ENCODE peak calls at places on chromosomes 5 and 9, in ten cellular contexts. S, D, Z, V, W, L, E, X, M and N are unnamed samples.

GRCh38 chr9:82601272-82601835 is 461.6 kb downstream of the RASEF start:
- DNase-seq in D (no peak), M (no peak), X (peak), S (no peak), E (peak), V (no peak), W (no peak), Z (no peak), L (peak), N (no peak)

GRCh38 chr9:98039474-98040072 is 17.0 kb upstream of the NANS start:
- DNase-seq in S (no peak), W (no peak), V (no peak), L (peak), E (peak), M (no peak), D (no peak), X (no peak), Z (no peak), N (no peak)

GRCh38 chr5:107403561-107403960 is 267.2 kb downstream of the EFNA5 start:
- DNase-seq in E (no peak), Z (no peak), W (no peak), V (no peak), D (no peak), S (no peak), X (no peak), L (no peak), M (no peak), N (no peak)

GRCh38 chr5:160379485-160379884 is 9.1 kb upstream of the C1QTNF2 start:
- DNase-seq in E (no peak), V (no peak), Z (no peak), L (no peak), D (no peak), S (no peak), M (no peak), X (no peak), W (no peak), N (no peak)

GRCh38 chr9:126055386-126055785 is 271.2 kb upstream of the MVB12B start:
- DNase-seq in M (no peak), S (no peak), E (peak), L (peak), V (no peak), W (no peak), D (no peak), X (no peak), Z (no peak), N (no peak)

GRCh38 chr5:136457390-136458094 is 92.2 kb upstream of the TRPC7 start:
- DNase-seq in M (no peak), E (peak), V (no peak), W (no peak), D (no peak), X (no peak), Z (no peak), S (no peak), L (no peak), N (no peak)

GRCh38 chr5:113474100-113474700 is 14.1 kb downstream of the MCC start:
- DNase-seq in L (no peak), D (peak), X (no peak), M (no peak), V (no peak), E (no peak), W (no peak), Z (no peak), S (no peak), N (no peak)

GRCh38 chr5:66742896-66743247 is 146.7 kb downstream of the MAST4 start:
- DNase-seq in E (no peak), D (no peak), V (no peak), S (no peak), M (no peak), X (no peak), Z (no peak), W (no peak), L (no peak), N (no peak)

GRCh38 chr9:91421022-91421765 is 2.4 kb downstream of the NFIL3 start:
- DNase-seq in X (peak), E (peak), W (no peak), L (peak), D (peak), M (no peak), Z (peak), V (peak), S (no peak), N (no peak)

GRCh38 chr5:54669285-54669684 is 151.7 kb downstream of the SNX18 start:
- DNase-seq in W (no peak), L (peak), Z (no peak), E (peak), D (no peak), M (no peak), S (no peak), X (no peak), V (peak), N (no peak)

GRCh38 chr9:21965401-21965951 is 28.7 kb downstream of the CDKN2A start:
- DNase-seq in X (peak), W (no peak), L (peak), V (peak), D (peak), E (peak), Z (peak), S (no peak), M (no peak), N (no peak)

GRCh38 chr5:157267025-157267424 is 1.1 kb downstream of the CYFIP2 start:
- DNase-seq in W (no peak), Z (no peak), X (no peak), L (no peak), V (no peak), S (no peak), E (no peak), D (no peak), M (no peak), N (no peak)

GRCh38 chr5:157269763-157270272 is 3.9 kb downstream of the CYFIP2 start:
- DNase-seq in V (no peak), W (no peak), D (no peak), Z (no peak), S (no peak), E (no peak), X (no peak), M (no peak), L (no peak), N (no peak)

GRCh38 chr5:157266286-157267007 is 524 bp downstream of the CYFIP2 start:
- DNase-seq in D (peak), Z (peak), M (no peak), X (no peak), E (peak), V (no peak), L (no peak), W (no peak), S (no peak), N (peak)

GRCh38 chr5:157269165-157269671 is 3.3 kb downstream of the CYFIP2 start:
- DNase-seq in S (no peak), Z (no peak), E (no peak), X (no peak), L (no peak), D (peak), V (no peak), M (no peak), W (no peak), N (no peak)

DNA sequence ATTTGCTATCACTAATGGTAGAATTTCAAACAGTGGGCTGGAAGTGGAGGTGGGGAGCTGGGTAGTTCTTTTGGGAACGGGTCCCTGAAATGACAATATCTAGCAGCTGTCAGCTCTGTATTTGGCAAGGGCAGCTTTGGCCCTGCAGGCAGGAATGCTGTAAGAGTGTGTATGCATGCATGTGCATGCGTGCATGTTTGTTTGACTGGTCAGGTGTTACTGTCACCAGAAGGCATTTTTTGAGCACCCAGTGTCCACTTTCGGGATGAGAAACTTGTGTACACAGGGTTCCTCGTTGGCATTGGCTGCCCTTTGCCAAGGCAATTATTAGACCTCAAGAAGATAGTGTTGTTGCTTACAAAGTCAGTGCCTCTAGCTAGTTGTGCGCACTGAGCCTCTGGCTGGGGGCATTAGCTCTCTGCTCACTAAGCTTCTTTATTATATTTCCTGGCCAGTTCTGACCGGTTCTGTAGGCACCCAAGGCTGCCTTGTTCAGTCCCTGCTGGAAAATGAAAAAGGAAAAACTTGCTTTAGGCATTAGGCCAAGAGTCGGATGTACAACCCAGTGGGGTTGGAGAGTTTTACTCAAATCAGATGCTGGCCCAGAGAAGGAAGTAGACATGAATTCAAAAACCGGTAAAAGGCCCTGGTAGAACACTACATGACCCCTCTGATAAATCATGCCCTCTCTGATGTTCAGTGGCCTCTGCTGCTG is 2.0 kb downstream of the CYFIP2 start:
- DNase-seq in L (no peak), X (no peak), S (no peak), M (no peak), W (no peak), D (no peak), Z (no peak), E (no peak), V (no peak), N (no peak)
- H3K4me2 ChIP-seq in L (no peak), X (no peak), S (peak), M (peak), W (no peak), D (no peak), Z (no peak), E (no peak), V (no peak), N (peak)

GRCh38 chr5:139684881-139685749 is 37.0 kb downstream of the CXXC5 start:
- DNase-seq in M (no peak), W (no peak), E (no peak), Z (no peak), V (no peak), S (no peak), X (no peak), L (no peak), D (no peak), N (peak)
- H3K4me3 ChIP-seq in M (no peak), W (no peak), E (no peak), Z (no peak), V (no peak), S (no peak), X (no peak), L (no peak), D (no peak), N (no peak)

DNA sequence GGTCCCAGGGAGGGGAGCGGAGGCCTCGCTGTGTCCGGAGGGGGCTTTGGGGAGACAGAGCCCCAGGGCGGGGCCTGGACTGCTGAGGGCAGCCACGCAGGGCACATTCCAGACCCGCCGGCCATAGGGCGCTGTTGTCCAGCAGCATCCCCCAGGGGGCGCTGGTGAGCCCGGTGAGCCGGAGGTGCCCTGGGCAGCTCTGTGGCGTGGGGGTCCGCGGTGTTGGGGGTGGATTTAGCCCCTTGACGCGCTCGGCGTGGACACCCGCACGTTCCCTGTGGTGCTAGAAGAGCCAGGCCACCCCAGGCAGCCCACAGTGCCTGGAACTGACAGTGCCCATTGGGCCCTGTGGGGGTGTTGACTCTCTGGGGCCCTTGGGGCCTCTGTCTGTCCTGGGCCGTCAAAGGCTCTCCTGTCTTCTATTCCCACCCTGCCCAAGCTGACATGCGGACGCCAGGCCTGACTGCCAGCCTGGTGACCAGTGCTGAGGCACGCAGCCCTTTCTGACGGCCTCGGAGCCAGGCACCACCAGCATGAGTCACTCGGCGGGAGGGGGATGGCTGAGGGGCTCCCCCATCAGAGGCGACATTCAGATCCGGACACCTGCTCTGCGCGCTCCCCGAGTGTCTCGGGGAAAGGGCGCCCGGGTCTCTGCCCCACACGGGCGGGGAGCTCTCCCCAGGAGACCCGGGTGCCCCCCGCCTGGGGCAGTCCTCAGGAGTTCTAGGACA is 23.9 kb downstream of the TPPP start:
- DNase-seq in L (no peak), D (peak), S (no peak), X (peak), W (no peak), Z (peak), E (peak), V (no peak), M (no peak), N (no peak)
- H3K4me2 ChIP-seq in L (no peak), D (no peak), S (no peak), X (no peak), W (no peak), Z (no peak), E (no peak), V (no peak), M (no peak), N (no peak)

GRCh38 chr5:140925806-140926205 is 293 bp upstream of the PCDHAC1 start:
- DNase-seq in Z (no peak), W (no peak), V (no peak), D (no peak), M (no peak), L (no peak), S (no peak), X (no peak), E (no peak), N (no peak)

GRCh38 chr5:140926211-140926902 is at the start of gene PCDHAC1:
- DNase-seq in M (no peak), X (no peak), L (no peak), Z (peak), D (peak), S (peak), W (no peak), E (peak), V (peak), N (no peak)

GRCh38 chr5:140926903-140927573 is 939 bp downstream of the PCDHAC1 start:
- DNase-seq in E (peak), S (no peak), Z (peak), X (no peak), M (no peak), D (peak), L (no peak), V (peak), W (no peak), N (no peak)
- H3K4me3 ChIP-seq in E (peak), S (peak), Z (peak), X (no peak), M (no peak), D (peak), L (peak), V (peak), W (peak), N (no peak)

GRCh38 chr9:112075009-112075378 is 100.1 kb downstream of the SUSD1 start:
- DNase-seq in X (no peak), L (no peak), M (no peak), Z (no peak), S (no peak), W (no peak), V (no peak), D (no peak), E (no peak), N (no peak)
- H3K4me2 ChIP-seq in X (no peak), L (no peak), M (peak), Z (no peak), S (no peak), W (no peak), V (no peak), D (no peak), E (no peak), N (no peak)

GRCh38 chr9:27573699-27574265 is 501 bp upstream of the C9orf72 start:
- DNase-seq in M (peak), E (peak), W (peak), V (peak), D (peak), X (peak), S (peak), Z (peak), L (peak), N (peak)

GRCh38 chr9:27569406-27569805 is 3.9 kb downstream of the C9orf72 start:
- DNase-seq in M (no peak), E (no peak), W (no peak), X (peak), V (no peak), S (no peak), L (no peak), D (no peak), Z (no peak), N (no peak)

GRCh38 chr9:27572566-27572917 is 739 bp downstream of the C9orf72 start:
- DNase-seq in L (no peak), S (no peak), E (peak), D (peak), M (no peak), V (peak), W (peak), Z (no peak), X (peak), N (peak)

GRCh38 chr9:27572918-27573698 is at the start of gene C9orf72:
- DNase-seq in M (no peak), E (peak), X (peak), L (peak), W (no peak), D (peak), V (no peak), S (no peak), Z (no peak), N (peak)

DNA sequence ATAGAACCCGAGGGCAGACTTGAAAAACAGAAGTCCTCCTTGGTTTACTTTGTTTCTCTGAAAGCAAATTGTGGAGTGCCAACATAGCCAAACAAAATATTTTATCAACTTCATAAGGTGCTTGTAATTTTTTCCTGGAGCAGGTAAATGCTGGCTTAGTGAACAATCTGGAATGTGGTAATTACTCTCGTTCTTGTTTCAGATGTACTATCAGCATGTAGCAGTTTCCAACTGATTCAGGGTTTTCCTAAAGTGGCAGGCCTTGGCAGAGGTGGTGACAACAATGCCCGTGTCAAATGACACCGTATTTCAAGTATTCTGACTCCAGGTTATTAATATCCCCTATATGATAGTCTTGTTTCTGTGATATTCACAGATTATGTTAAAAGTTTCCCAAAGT is 1.2 kb downstream of the C9orf72 start:
- DNase-seq in L (no peak), W (no peak), Z (peak), E (no peak), X (no peak), V (no peak), M (no peak), D (no peak), S (no peak), N (no peak)
- H3K4me3 ChIP-seq in L (no peak), W (no peak), Z (no peak), E (peak), X (peak), V (peak), M (peak), D (no peak), S (peak), N (no peak)

DNA sequence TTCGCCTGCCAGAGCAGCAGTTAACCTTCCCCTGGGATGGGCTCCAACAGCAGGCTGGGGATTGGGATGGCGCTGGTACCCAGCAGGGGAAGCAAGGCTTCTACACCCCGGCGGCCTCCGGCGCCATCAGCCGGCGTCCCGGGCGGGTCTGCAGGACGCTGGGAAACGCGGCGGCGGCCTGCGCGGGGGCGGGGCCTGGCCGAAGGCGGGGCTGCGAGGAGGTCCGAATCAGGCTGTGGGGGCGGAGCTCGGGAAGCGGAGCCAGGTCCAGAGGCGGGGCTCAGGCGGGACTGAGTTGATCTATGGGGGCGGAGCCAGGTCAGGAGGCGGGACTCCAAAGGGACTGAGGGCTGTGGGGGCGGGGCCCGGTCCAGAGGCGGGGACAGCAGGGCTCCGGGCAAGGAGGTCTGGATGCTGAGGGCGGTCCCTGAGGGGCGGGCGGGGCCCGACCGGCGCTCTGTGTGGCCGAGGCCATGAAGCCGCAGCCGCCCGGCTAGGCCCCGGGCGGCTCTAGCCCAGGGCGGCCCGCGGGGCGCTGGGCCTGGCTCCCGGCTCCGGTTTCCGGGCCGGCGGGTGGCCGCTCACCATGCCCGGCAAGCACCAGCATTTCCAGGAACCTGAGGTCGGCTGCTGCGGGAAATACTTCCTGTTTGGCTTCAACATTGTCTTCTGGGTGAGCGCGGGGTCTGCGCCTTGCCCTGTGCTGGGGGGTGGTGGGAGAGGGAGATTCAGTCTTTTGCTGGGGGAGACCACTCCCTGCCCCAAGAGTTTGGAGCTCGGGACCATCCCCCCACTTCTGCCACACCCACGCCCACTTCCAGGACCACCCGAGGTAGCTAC is at the start of gene TSPAN17:
- DNase-seq in E (peak), M (peak), Z (peak), V (peak), D (peak), S (peak), X (peak), W (peak), L (peak), N (peak)
- H3K4me2 ChIP-seq in E (peak), M (peak), Z (peak), V (peak), D (peak), S (peak), X (peak), W (peak), L (peak), N (peak)

GRCh38 chr9:23850242-23851023 is 24.4 kb upstream of the ELAVL2 start:
- DNase-seq in E (peak), W (no peak), Z (peak), D (peak), S (no peak), M (no peak), V (no peak), L (no peak), X (no peak), N (no peak)
- H3K4me3 ChIP-seq in E (peak), W (peak), Z (peak), D (peak), S (no peak), M (no peak), V (peak), L (no peak), X (no peak), N (no peak)

DNA sequence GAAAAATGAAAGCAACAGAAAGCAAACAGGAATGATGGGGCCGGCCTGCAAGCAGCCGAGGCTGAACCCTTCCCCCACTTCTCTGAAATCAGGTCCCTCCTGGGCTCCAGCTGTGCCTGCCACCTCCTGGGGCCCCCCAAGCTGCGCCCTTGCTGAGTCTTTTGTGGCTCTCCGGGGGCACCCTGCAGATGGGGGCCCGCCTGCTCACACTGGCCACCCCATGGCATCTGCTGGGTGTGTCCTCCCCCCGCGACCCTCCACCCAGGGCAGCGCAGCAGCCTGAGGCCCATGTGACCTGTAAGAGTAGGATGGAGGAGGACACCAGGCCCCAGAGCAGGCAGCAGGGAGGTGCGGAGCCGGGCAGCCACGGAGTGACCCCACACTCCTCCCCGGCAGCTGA is 5.7 kb downstream of the GPSM1 start:
- DNase-seq in E (no peak), S (no peak), D (no peak), M (no peak), X (no peak), W (no peak), L (no peak), V (no peak), Z (no peak), N (no peak)
- H3K4me2 ChIP-seq in E (no peak), S (no peak), D (no peak), M (no peak), X (no peak), W (no peak), L (no peak), V (no peak), Z (no peak), N (no peak)